ENCODE peak calls at places on chromosomes 7 and 10, in six cellular contexts. R, J, D, M, Q and V are unnamed samples.

GRCh38 chr7:92843781-92844180 is 7.4 kb upstream of the CDK6 start:
- DNase-seq in R (no peak), J (no peak), D (no peak), M (no peak), Q (no peak), V (no peak)

GRCh38 chr10:86346794-86347665 is 19.6 kb downstream of the GRID1 start:
- DNase-seq in R (no peak), J (no peak), D (no peak), M (no peak), Q (no peak), V (no peak)

GRCh38 chr10:75696536-75696935 is 265.1 kb downstream of the LRMDA start:
- DNase-seq in R (peak), J (no peak), D (no peak), M (no peak), Q (no peak), V (no peak)

GRCh38 chr10:131810036-131810804 is 90.6 kb upstream of the PPP2R2D start:
- DNase-seq in R (no peak), J (no peak), D (no peak), M (no peak), Q (no peak), V (no peak)

GRCh38 chr7:157268540-157268939 is 68.3 kb upstream of the DNAJB6 start:
- DNase-seq in R (no peak), J (no peak), D (peak), M (peak), Q (no peak), V (no peak)

GRCh38 chr7:51589111-51589510 is 272.5 kb upstream of the COBL start:
- DNase-seq in R (no peak), J (no peak), D (no peak), M (no peak), Q (no peak), V (no peak)

GRCh38 chr7:138755331-138755747 is 42.5 kb upstream of the TMEM213 start:
- DNase-seq in R (no peak), J (no peak), D (peak), M (peak), Q (peak), V (no peak)

GRCh38 chr7:20112646-20113045 is 104.5 kb downstream of the MACC1 start:
- DNase-seq in R (no peak), J (no peak), D (no peak), M (no peak), Q (no peak), V (no peak)

GRCh38 chr7:151399906-151400305 is 9.9 kb downstream of the WDR86 start:
- DNase-seq in R (no peak), J (no peak), D (no peak), M (no peak), Q (no peak), V (no peak)

GRCh38 chr7:151403764-151404163 is 6.1 kb downstream of the WDR86 start:
- DNase-seq in R (no peak), J (no peak), D (no peak), M (no peak), Q (no peak), V (no peak)

GRCh38 chr7:151404216-151405011 is 5.4 kb downstream of the WDR86 start:
- DNase-seq in R (no peak), J (no peak), D (no peak), M (peak), Q (no peak), V (no peak)

GRCh38 chr7:151400626-151401315 is 9.1 kb downstream of the WDR86 start:
- DNase-seq in R (no peak), J (no peak), D (no peak), M (no peak), Q (no peak), V (no peak)

DNA sequence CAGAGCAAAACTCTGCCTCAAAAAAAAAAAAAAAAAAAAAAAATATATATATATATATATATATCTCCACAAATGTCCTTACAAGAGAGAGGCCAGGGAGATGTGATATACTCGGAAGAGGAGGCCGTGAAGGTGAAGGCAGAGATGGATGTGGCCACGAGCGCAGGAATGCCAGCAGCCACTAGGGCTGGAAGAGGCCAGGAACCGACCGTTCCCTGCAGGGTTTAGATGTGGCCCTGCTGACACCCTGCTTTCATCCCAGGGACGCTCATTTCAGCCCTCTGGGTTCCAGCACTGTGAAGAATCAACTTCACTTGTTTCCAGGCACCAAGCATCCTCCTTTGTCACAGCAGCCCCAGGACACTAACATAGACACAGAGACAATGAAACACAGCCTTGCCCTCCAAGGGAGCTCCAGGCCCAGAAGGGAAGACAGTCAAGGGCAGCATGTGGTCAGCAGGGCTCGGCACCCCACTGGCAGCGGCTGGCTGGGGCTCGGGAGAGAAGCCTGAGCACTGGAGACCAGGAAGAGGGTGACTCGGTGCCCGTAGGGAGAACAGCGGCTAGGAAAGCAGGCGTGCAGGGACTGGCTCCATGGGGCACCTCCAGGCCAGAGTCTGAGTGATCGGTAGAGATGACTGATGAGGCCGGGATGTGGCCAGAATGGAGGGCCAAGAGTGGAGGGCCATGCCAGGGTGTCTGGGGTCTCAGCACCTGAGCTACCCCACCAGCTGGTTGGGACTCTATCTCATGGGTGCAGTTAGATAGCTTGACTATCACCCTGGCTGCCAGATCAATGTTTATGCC is 7.6 kb downstream of the WDR86 start:
- DNase-seq in R (no peak), J (no peak), D (no peak), M (no peak), Q (no peak), V (no peak)
- TF ChIP-seq CTCF in R (no peak), J (no peak), D (no peak), M (no peak), Q (no peak), V (no peak)

GRCh38 chr7:8365499-8366110 is 67.8 kb upstream of the NXPH1 start:
- DNase-seq in R (no peak), J (no peak), D (no peak), M (no peak), Q (peak), V (no peak)
- TF ChIP-seq CTCF in R (peak), J (no peak), D (no peak), M (no peak), Q (peak), V (peak)

DNA sequence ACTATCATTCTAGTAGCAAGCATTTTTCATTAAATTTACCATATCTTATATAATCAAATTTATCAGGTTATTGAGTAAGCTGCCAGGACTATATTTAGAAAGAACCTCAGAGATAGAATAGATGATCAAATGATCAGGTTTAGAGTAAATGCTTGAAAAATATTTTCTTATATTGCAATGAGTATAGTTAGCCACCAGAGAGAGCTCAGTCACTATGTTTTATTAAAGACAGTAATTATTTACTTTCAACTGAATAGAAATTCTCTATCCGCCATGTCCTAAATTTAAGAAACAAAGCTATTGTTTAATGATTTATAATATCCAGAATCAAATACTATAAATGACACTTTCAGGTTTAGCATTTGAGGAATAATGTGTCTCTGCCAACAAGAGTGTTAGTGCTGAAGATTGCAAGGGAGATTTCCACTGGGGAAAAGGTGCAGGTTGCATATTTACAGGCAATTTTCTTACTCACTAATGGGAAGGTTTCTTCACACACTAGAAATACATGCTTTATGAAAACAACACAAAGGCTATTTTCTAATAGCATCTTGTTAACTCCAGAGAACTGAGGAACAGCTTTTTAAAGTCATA is 184.7 kb downstream of the DGKB start:
- DNase-seq in R (no peak), J (no peak), D (peak), M (peak), Q (peak), V (no peak)
- TF ChIP-seq CTCF in R (no peak), J (no peak), D (peak), M (peak), Q (peak), V (peak)

GRCh38 chr7:2575733-2576350 is 17.1 kb downstream of the IQCE start:
- DNase-seq in R (no peak), J (no peak), D (peak), M (peak), Q (no peak), V (no peak)
- TF ChIP-seq CTCF in R (no peak), J (no peak), D (no peak), M (no peak), Q (no peak), V (no peak)